ENCODE peak calls at places on chromosomes 11 and 22, in five cellular contexts. One of them, this sample, is unnamed.

GRCh38 chr11:9066432-9066925 is 24.9 kb downstream of the SCUBE2 start:
- DNase-seq in T1000: no peak
- DNase-seq in thoracic aorta: no peak
- DNase-seq in CD14-positive monocyte: no peak
- DNase-seq in AML-193: no peak
- DNase-seq in this sample: no peak

GRCh38 chr11:113675003-113675471 is 31.1 kb downstream of the TMPRSS5 start:
- DNase-seq in T1000: peak
- DNase-seq in thoracic aorta: no peak
- DNase-seq in CD14-positive monocyte: no peak
- DNase-seq in AML-193: no peak
- DNase-seq in this sample: no peak

GRCh38 chr11:61967924-61968757 is 707 bp upstream of the FTH1 start:
- DNase-seq in T1000: peak
- DNase-seq in thoracic aorta: no peak
- DNase-seq in CD14-positive monocyte: no peak
- DNase-seq in AML-193: no peak
- DNase-seq in this sample: no peak

GRCh38 chr11:13277719-13278619 is at the start of gene BMAL1:
- DNase-seq in T1000: no peak
- DNase-seq in thoracic aorta: no peak
- DNase-seq in CD14-positive monocyte: peak
- DNase-seq in AML-193: no peak
- DNase-seq in this sample: peak

GRCh38 chr11:100776212-100776896 is 89.3 kb downstream of the ARHGAP42 start:
- DNase-seq in T1000: no peak
- DNase-seq in thoracic aorta: no peak
- DNase-seq in CD14-positive monocyte: no peak
- DNase-seq in AML-193: no peak
- DNase-seq in this sample: no peak

GRCh38 chr11:72528121-72528520 is 93.8 kb upstream of the CLPB start:
- DNase-seq in T1000: no peak
- DNase-seq in thoracic aorta: no peak
- DNase-seq in CD14-positive monocyte: no peak
- DNase-seq in AML-193: no peak
- DNase-seq in this sample: no peak

GRCh38 chr11:102225689-102226562 is 91.4 kb upstream of the BIRC3 start:
- DNase-seq in T1000: no peak
- DNase-seq in thoracic aorta: no peak
- DNase-seq in CD14-positive monocyte: no peak
- DNase-seq in AML-193: no peak
- DNase-seq in this sample: no peak

GRCh38 chr22:20232781-20233180 is 35.3 kb downstream of the RTN4R start:
- DNase-seq in T1000: no peak
- DNase-seq in thoracic aorta: no peak
- DNase-seq in CD14-positive monocyte: no peak
- DNase-seq in AML-193: no peak
- DNase-seq in this sample: no peak

GRCh38 chr11:113376156-113376555 is 11.4 kb upstream of the ANKK1 start:
- DNase-seq in T1000: no peak
- DNase-seq in thoracic aorta: no peak
- DNase-seq in CD14-positive monocyte: no peak
- DNase-seq in AML-193: peak
- DNase-seq in this sample: no peak

GRCh38 chr22:36048911-36049677 is 20.5 kb upstream of the RBFOX2 start:
- DNase-seq in T1000: no peak
- DNase-seq in thoracic aorta: no peak
- DNase-seq in CD14-positive monocyte: no peak
- DNase-seq in AML-193: no peak
- DNase-seq in this sample: no peak

GRCh38 chr11:80007616-80008015 is 566.8 kb upstream of the TENM4 start:
- DNase-seq in T1000: no peak
- DNase-seq in thoracic aorta: no peak
- DNase-seq in CD14-positive monocyte: no peak
- DNase-seq in AML-193: no peak
- DNase-seq in this sample: no peak

GRCh38 chr11:17846852-17847453 is 112.4 kb downstream of the KCNC1 start:
- DNase-seq in T1000: no peak
- DNase-seq in thoracic aorta: no peak
- DNase-seq in CD14-positive monocyte: no peak
- DNase-seq in AML-193: no peak
- DNase-seq in this sample: no peak

GRCh38 chr22:48244388-48245118 is 1482.1 kb downstream of the TBC1D22A start:
- DNase-seq in T1000: no peak
- DNase-seq in thoracic aorta: no peak
- DNase-seq in CD14-positive monocyte: no peak
- DNase-seq in AML-193: no peak
- DNase-seq in this sample: peak

GRCh38 chr11:69744435-69744834 is 30.7 kb downstream of the FGF4 start:
- DNase-seq in T1000: no peak
- DNase-seq in thoracic aorta: no peak
- DNase-seq in CD14-positive monocyte: no peak
- DNase-seq in AML-193: no peak
- DNase-seq in this sample: no peak

GRCh38 chr11:57513911-57514537 is 1.5 kb downstream of the SLC43A1 start:
- DNase-seq in T1000: no peak
- DNase-seq in thoracic aorta: no peak
- DNase-seq in CD14-positive monocyte: no peak
- DNase-seq in AML-193: peak
- DNase-seq in this sample: peak

GRCh38 chr11:100689141-100689540 is 2.1 kb downstream of the ARHGAP42 start:
- DNase-seq in T1000: no peak
- DNase-seq in thoracic aorta: no peak
- DNase-seq in CD14-positive monocyte: no peak
- DNase-seq in AML-193: no peak
- DNase-seq in this sample: no peak

GRCh38 chr11:35337919-35338316 is 81.4 kb downstream of the SLC1A2 start:
- DNase-seq in T1000: no peak
- DNase-seq in thoracic aorta: no peak
- DNase-seq in CD14-positive monocyte: no peak
- DNase-seq in AML-193: no peak
- DNase-seq in this sample: no peak

GRCh38 chr11:12496181-12497025 is 119.0 kb downstream of the PARVA start:
- DNase-seq in T1000: no peak
- DNase-seq in thoracic aorta: no peak
- DNase-seq in CD14-positive monocyte: no peak
- DNase-seq in AML-193: no peak
- DNase-seq in this sample: no peak

GRCh38 chr11:6640036-6640984 is 15.3 kb downstream of the DCHS1 start:
- DNase-seq in T1000: no peak
- DNase-seq in thoracic aorta: no peak
- DNase-seq in CD14-positive monocyte: no peak
- DNase-seq in AML-193: no peak
- DNase-seq in this sample: no peak

GRCh38 chr22:26481694-26482093 is 1.9 kb downstream of the HPS4 start:
- DNase-seq in T1000: no peak
- DNase-seq in thoracic aorta: no peak
- DNase-seq in CD14-positive monocyte: no peak
- DNase-seq in AML-193: no peak
- DNase-seq in this sample: no peak

GRCh38 chr11:45097721-45098493 is 48.5 kb upstream of the PRDM11 start:
- DNase-seq in T1000: no peak
- DNase-seq in thoracic aorta: peak
- DNase-seq in CD14-positive monocyte: no peak
- DNase-seq in AML-193: peak
- DNase-seq in this sample: peak

GRCh38 chr11:14902650-14903350 is 10.8 kb upstream of the CYP2R1 start:
- DNase-seq in T1000: no peak
- DNase-seq in thoracic aorta: no peak
- DNase-seq in CD14-positive monocyte: no peak
- DNase-seq in AML-193: no peak
- DNase-seq in this sample: no peak

This sample was measured in testis.